ENCODE peak calls at places on chromosomes 1 and 21, in seven cellular contexts. A, N, R, P, O, I and M are unnamed samples. For H3K36me3, the result is how much of the 10 kb centered on the place peaks cover.

GRCh38 chr1:203219171-203219570 is 10.3 kb downstream of the CHIT1 start:
- DNase-seq in A (peak), O (no peak), R (no peak), N (no peak), I (no peak), P (no peak), M (no peak)

GRCh38 chr21:46661211-46661625 is 25.7 kb downstream of the PRMT2 start:
- DNase-seq in I (peak), R (no peak), P (peak), A (peak), N (peak), O (peak), M (peak)

GRCh38 chr1:14608308-14608707 is 9.8 kb downstream of the KAZN start:
- DNase-seq in N (no peak), R (no peak), P (no peak), I (no peak), O (no peak), A (no peak), M (no peak)

GRCh38 chr1:109250454-109251276 is 1.3 kb downstream of the CELSR2 start:
- DNase-seq in A (no peak), N (no peak), R (no peak), O (no peak), I (no peak), P (no peak), M (no peak)

GRCh38 chr1:206581571-206581981 is 30.7 kb downstream of the EIF2D start:
- DNase-seq in R (no peak), P (no peak), A (no peak), O (no peak), N (no peak), I (no peak), M (no peak)

GRCh38 chr1:85278853-85279314 is 2.5 kb upstream of the BCL10 start:
- DNase-seq in O (no peak), R (peak), A (no peak), I (no peak), N (no peak), P (peak), M (peak)

GRCh38 chr21:26679299-26679698 is 106.2 kb upstream of the CYYR1 start:
- DNase-seq in P (no peak), A (no peak), I (no peak), R (no peak), O (no peak), N (no peak), M (no peak)

GRCh38 chr1:195851016-195851591 is 757.1 kb downstream of the KCNT2 start:
- DNase-seq in P (no peak), A (no peak), I (no peak), O (no peak), N (no peak), R (no peak), M (no peak)

GRCh38 chr1:230708631-230709580 is 5.0 kb downstream of the AGT start:
- DNase-seq in I (no peak), R (no peak), A (no peak), O (no peak), N (no peak), P (no peak), M (no peak)

GRCh38 chr1:52825868-52826267 is 16.7 kb upstream of the ZYG11A start:
- DNase-seq in R (no peak), I (no peak), P (no peak), O (no peak), A (no peak), N (no peak), M (peak)

GRCh38 chr1:167770127-167770526 is 48.3 kb downstream of the MPZL1 start:
- DNase-seq in R (no peak), A (peak), N (no peak), O (no peak), P (no peak), I (no peak), M (no peak)

GRCh38 chr1:241600496-241600901 is 39.7 kb downstream of the CHML start:
- DNase-seq in O (no peak), I (no peak), N (no peak), P (no peak), R (no peak), A (no peak), M (peak)

GRCh38 chr1:81695741-81696140 is 105.0 kb upstream of the ADGRL2 start:
- DNase-seq in A (no peak), I (no peak), P (peak), R (no peak), N (no peak), O (no peak), M (peak)

GRCh38 chr1:235864965-235865525 is 1.7 kb downstream of the LYST start:
- DNase-seq in I (no peak), A (no peak), O (no peak), P (no peak), N (no peak), R (no peak), M (no peak)

GRCh38 chr1:56968878-56969495 is 3.2 kb upstream of the C8B start:
- DNase-seq in R (no peak), N (no peak), I (no peak), P (no peak), A (no peak), O (no peak), M (no peak)

GRCh38 chr1:31977361-31978131 is 36.1 kb upstream of the KHDRBS1 start:
- DNase-seq in N (no peak), I (no peak), R (no peak), O (peak), A (peak), P (no peak), M (peak)

GRCh38 chr21:31132574-31133242 is 94.4 kb upstream of the KRTAP19-8 start:
- DNase-seq in O (no peak), P (no peak), I (no peak), A (no peak), R (no peak), N (no peak), M (peak)

GRCh38 chr1:173377266-173377665 is 99.9 kb upstream of the PRDX6 start:
- DNase-seq in R (no peak), I (no peak), N (no peak), O (no peak), P (no peak), A (no peak), M (no peak)

GRCh38 chr1:97192872-97193572 is 471.4 kb downstream of the PTBP2 start:
- DNase-seq in O (no peak), N (no peak), I (no peak), R (no peak), A (no peak), P (no peak), M (no peak)

DNA sequence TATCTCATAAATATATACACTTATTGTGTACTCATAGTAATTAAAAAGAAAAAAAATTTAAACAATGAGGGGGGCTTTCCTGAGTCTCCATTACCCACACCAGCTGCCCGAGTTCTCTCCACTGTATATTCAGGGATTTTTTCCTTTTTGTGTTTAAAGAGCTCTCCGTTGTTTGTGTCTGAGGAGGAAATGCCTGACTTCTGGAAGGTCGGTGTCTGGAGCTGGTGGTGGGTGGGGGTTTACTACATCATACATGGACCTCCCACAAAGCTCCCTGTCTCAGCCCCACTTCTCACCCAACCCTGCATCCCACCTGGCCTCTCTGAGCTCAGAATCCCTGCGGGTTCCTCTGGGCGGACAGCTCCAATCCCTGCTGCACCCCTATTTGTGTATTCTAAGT is 64.1 kb upstream of the ETV3 start:
- DNase-seq in I (no peak), N (no peak), O (no peak), R (no peak), A (peak), P (no peak), M (no peak)
- H3K36me3 ChIP-seq in I (under half), N (under half), O (under half), R (under half), A (under half), P (under half), M (under half)

DNA sequence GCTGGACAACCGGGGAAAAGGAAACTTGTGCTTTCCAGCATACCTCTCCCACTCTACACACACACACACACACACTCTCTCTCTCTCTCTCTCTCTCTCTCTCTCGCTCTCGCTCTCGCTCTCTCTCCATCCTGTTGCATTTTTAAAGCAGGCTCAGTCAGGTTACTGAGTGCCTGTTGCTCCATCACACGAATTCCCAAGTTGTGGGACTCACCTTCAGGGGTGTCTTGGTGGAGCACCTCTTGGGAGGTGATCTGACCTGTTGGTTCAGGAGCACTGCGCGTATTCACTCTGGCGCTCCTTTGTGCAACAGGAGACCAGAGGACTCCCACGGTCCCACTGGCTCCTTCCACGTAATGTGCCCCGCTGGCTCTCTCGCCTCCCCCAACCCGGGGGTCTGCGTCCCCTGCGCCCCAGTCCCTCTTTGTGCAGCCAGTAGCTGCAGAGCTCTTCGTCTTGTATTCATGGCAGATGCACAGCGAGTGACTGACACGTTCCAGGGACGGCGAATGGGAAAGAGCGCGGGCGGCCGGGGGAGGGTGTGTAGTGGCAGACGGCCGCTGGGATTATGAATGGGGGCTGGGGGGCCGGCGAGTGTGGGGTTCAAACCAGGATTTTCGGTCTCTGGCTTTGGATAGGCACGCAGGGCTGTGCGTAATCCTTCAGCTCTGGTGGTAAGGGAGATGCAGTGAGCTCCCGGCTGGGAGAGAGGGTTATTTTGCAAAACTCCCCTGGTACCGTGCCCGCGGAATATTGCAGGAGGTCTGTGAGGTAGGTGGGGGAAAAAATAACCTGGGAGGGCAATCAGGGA is 630 bp upstream of the PDE4B start:
- DNase-seq in I (no peak), R (no peak), A (peak), N (no peak), O (peak), P (no peak), M (peak)
- H3K4me3 ChIP-seq in I (no peak), R (peak), A (peak), N (no peak), O (peak), P (no peak), M (peak)

GRCh38 chr1:100909018-100909417 is 13.1 kb downstream of the SLC30A7 start:
- DNase-seq in P (no peak), R (no peak), O (no peak), N (no peak), A (no peak), I (no peak), M (no peak)
- H3K36me3 ChIP-seq in P (under half), R (under half), O (half or more), N (under half), A (half or more), I (under half), M (under half)

DNA sequence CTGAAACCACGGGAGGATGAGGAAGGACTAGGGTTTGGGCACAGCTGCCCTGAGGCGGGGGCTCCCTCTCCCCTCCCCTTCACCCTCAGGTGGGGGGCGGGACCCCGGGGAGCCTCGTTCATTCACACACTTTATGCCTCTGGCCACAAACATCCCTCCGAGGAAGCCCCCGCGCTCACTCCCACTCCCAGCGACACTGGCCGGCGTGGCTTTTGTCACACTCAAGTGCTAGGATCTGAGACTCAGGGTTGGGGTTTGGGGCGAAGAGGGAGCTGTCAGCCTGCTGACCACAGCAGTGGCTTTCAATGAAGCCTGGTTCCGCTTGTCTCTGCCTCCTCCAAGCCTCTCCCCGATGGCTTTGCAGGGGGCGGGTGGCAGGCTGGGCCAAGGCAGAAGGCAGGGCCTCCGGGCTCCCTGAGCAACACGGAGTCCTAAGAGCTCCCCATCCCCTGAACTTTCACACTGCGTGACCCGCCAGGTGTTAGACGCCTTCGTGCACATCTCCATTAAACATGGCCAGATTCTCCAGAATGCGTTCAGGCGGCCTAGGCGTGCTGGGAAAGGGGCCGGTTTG is 178.1 kb downstream of the NPHP4 start:
- DNase-seq in A (no peak), O (no peak), N (no peak), R (no peak), P (no peak), I (no peak), M (no peak)
- H3K4me3 ChIP-seq in A (no peak), O (no peak), N (no peak), R (no peak), P (no peak), I (no peak), M (no peak)